ENCODE peak calls at places on chromosomes 16 and 17, in four cellular contexts. W is RWPE1, B is body of pancreas, X is uterus. R is an unnamed sample.

GRCh38 chr16:88359008-88359407 is 23.8 kb upstream of the ZNF469 start:
- DNase-seq in W (no peak), B (no peak), X (no peak), R (no peak)

GRCh38 chr16:81703177-81704155 is 75.6 kb upstream of the PLCG2 start:
- DNase-seq in W (peak), B (no peak), X (peak), R (no peak)

GRCh38 chr16:19167710-19168172 is 299 bp upstream of the SYT17 start:
- DNase-seq in W (peak), B (peak), X (peak), R (peak)

GRCh38 chr17:77354721-77355455 is 214.1 kb downstream of the SEC14L1 start:
- DNase-seq in W (peak), B (peak), X (peak), R (no peak)

GRCh38 chr17:64032081-64032480 is 11.6 kb upstream of the ICAM2 start:
- DNase-seq in W (no peak), B (no peak), X (no peak), R (no peak)

GRCh38 chr17:80284631-80285030 is 24.0 kb downstream of the RNF213 start:
- DNase-seq in W (no peak), B (no peak), X (no peak), R (no peak)

GRCh38 chr17:66777689-66778225 is 57.2 kb upstream of the CACNG5 start:
- DNase-seq in W (no peak), B (no peak), X (no peak), R (no peak)

GRCh38 chr17:41814195-41814594 is 1.4 kb downstream of the FKBP10 start:
- DNase-seq in W (no peak), B (no peak), X (no peak), R (no peak)

GRCh38 chr17:45040459-45040858 is 11.0 kb downstream of the DCAKD start:
- DNase-seq in W (no peak), B (no peak), X (no peak), R (no peak)

GRCh38 chr17:76726231-76726765 is at the start of gene JMJD6:
- DNase-seq in W (peak), B (peak), X (peak), R (peak)

GRCh38 chr17:83069571-83069906 is 9.9 kb upstream of the METRNL start:
- DNase-seq in W (no peak), B (no peak), X (no peak), R (no peak)

GRCh38 chr17:79861371-79862216 is 22.4 kb upstream of the CBX4 start:
- DNase-seq in W (no peak), B (no peak), X (no peak), R (no peak)

GRCh38 chr17:47275245-47275984 is 21.8 kb downstream of the ITGB3 start:
- DNase-seq in W (peak), B (peak), X (peak), R (peak)

GRCh38 chr16:72467157-72467759 is 295.3 kb upstream of the PMFBP1 start:
- DNase-seq in W (peak), B (no peak), X (no peak), R (peak)

GRCh38 chr17:32909787-32910369 is 18.1 kb upstream of the TMEM98 start:
- DNase-seq in W (peak), B (peak), X (peak), R (peak)
- TF ChIP-seq CTCF in W (peak), B (peak), X (peak), R (peak)

GRCh38 chr17:48753794-48754499 is 25.4 kb upstream of the HOXB13 start:
- DNase-seq in W (no peak), B (no peak), X (no peak), R (no peak)
- TF ChIP-seq CTCF in W (no peak), B (no peak), X (no peak), R (no peak)

GRCh38 chr17:4109424-4109823 is 33.4 kb downstream of the ZZEF1 start:
- DNase-seq in W (no peak), B (no peak), X (no peak), R (no peak)
- TF ChIP-seq CTCF in W (no peak), B (no peak), X (no peak), R (no peak)

DNA sequence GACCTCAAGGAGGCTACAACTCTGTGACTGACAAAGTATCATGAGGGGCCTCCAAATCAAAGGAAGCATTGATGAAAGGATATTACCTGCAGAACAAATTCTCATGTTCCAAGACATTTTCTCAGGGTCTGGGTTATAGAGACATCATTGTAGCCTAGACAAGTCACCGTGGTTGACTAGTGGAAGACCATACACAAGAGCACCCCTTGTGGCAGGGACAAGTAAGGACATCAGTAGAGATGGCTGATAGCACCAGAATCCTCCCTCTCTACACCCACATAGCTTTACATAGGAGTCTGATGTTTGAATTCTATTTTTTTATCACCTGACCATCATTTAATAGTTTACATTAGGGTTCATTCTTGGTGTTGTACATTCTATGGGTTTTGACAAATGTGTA is 32.5 kb upstream of the CDH8 start:
- DNase-seq in W (peak), B (no peak), X (no peak), R (no peak)
- TF ChIP-seq CTCF in W (no peak), B (no peak), X (no peak), R (peak)

DNA sequence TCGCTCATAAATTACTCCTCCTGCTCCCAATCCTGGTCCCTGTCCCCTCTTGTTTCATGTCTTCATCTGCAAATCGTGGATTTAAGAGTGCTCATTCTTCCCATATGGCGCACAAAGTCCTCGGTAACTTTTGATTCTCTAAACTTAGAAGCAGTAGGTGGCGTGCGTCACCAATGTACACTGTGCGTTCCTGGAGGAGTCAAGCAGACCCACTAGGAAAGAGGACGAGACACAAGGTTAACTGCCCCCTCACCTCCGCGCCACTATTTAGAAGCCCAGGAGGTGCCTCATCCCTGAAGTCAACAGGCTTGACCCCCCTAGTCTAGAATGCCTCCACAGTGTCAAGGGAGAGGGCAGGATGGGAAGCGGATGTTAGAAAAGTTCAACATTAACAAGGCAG is 2.9 kb downstream of the SLC13A5 start:
- DNase-seq in W (no peak), B (no peak), X (no peak), R (no peak)
- TF ChIP-seq CTCF in W (no peak), B (no peak), X (no peak), R (no peak)

GRCh38 chr16:58501242-58502131 is 1.5 kb downstream of the NDRG4 start:
- DNase-seq in W (no peak), B (peak), X (no peak), R (peak)
- TF ChIP-seq CTCF in W (no peak), B (no peak), X (no peak), R (no peak)

DNA sequence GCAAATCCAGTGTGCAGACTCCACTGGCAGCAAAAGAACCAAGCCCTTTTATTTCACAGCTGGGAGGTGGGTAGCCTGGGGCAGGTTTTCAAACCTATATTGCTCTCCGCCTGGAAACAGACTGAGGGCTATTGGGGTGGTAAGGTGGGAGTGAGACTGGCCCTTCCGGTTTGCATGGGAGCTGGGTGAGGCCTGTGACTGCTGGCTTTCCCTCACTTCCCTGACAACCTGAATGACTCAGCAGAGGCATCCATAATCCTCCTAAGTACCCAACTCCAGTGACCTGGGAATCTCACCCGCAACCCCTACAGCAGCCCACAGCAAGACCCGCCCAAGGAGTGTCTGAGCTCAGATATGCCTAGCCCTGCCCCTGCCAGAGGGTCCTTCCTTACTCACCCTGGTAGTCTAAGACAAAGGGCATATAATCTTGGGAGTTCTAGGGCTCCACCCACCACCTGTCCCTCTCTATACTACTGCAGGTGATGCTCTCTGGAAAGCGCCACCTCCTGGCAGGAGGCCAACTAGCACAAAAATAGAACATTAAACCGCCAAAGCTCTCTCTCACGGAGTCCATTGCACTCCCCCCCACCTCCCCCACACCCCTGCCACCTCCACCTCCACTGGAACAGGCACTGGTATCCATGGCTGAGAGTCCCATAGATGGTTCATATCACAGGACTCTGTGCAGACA is 602.0 kb upstream of the C16orf82 start:
- DNase-seq in W (no peak), B (no peak), X (no peak), R (no peak)
- TF ChIP-seq CTCF in W (no peak), B (no peak), X (no peak), R (no peak)